ENCODE peak calls at places on chromosomes 16 and 17, in six cellular contexts. One of them, this sample, is unnamed. For H3K4me1, the result is how much of the 10 kb centered on the place peaks cover.

GRCh38 chr17:9902116-9902515 is 3.0 kb downstream of the RCVRN start:
- DNase-seq in ovary: no peak
- DNase-seq in right atrium auricular region: no peak
- DNase-seq in psoas muscle: no peak
- DNase-seq in tibial nerve: no peak
- DNase-seq in naive thymus-derived CD4-positive, alpha-beta T cell: no peak
- DNase-seq in this sample: no peak

GRCh38 chr17:45428954-45429337 is 3.7 kb downstream of the ARHGAP27 start:
- DNase-seq in ovary: no peak
- DNase-seq in right atrium auricular region: no peak
- DNase-seq in psoas muscle: no peak
- DNase-seq in tibial nerve: no peak
- DNase-seq in naive thymus-derived CD4-positive, alpha-beta T cell: no peak
- DNase-seq in this sample: no peak

GRCh38 chr16:15639061-15639568 is 3.8 kb downstream of the MARF1 start:
- DNase-seq in ovary: no peak
- DNase-seq in right atrium auricular region: no peak
- DNase-seq in psoas muscle: no peak
- DNase-seq in tibial nerve: no peak
- DNase-seq in naive thymus-derived CD4-positive, alpha-beta T cell: peak
- DNase-seq in this sample: no peak

GRCh38 chr17:67377727-67378443 is 804 bp downstream of the PITPNC1 start:
- DNase-seq in ovary: peak
- DNase-seq in right atrium auricular region: no peak
- DNase-seq in psoas muscle: peak
- DNase-seq in tibial nerve: no peak
- DNase-seq in naive thymus-derived CD4-positive, alpha-beta T cell: peak
- DNase-seq in this sample: no peak

GRCh38 chr16:64545769-64546168 is 576.1 kb downstream of the CDH11 start:
- DNase-seq in ovary: no peak
- DNase-seq in right atrium auricular region: no peak
- DNase-seq in psoas muscle: no peak
- DNase-seq in tibial nerve: no peak
- DNase-seq in naive thymus-derived CD4-positive, alpha-beta T cell: no peak
- DNase-seq in this sample: no peak

GRCh38 chr16:80460988-80461387 is 79.8 kb upstream of the DYNLRB2 start:
- DNase-seq in ovary: no peak
- DNase-seq in right atrium auricular region: no peak
- DNase-seq in psoas muscle: no peak
- DNase-seq in tibial nerve: no peak
- DNase-seq in naive thymus-derived CD4-positive, alpha-beta T cell: no peak
- DNase-seq in this sample: no peak

GRCh38 chr17:82808921-82809905 is 30.6 kb downstream of the ZNF750 start:
- DNase-seq in ovary: peak
- DNase-seq in right atrium auricular region: no peak
- DNase-seq in psoas muscle: no peak
- DNase-seq in tibial nerve: no peak
- DNase-seq in naive thymus-derived CD4-positive, alpha-beta T cell: no peak
- DNase-seq in this sample: no peak

GRCh38 chr17:1898332-1898731 is 68.5 kb downstream of the RPA1 start:
- DNase-seq in ovary: peak
- DNase-seq in right atrium auricular region: no peak
- DNase-seq in psoas muscle: no peak
- DNase-seq in tibial nerve: no peak
- DNase-seq in naive thymus-derived CD4-positive, alpha-beta T cell: no peak
- DNase-seq in this sample: no peak

GRCh38 chr16:85978291-85978775 is 79.4 kb downstream of the IRF8 start:
- DNase-seq in ovary: no peak
- DNase-seq in right atrium auricular region: no peak
- DNase-seq in psoas muscle: peak
- DNase-seq in tibial nerve: no peak
- DNase-seq in naive thymus-derived CD4-positive, alpha-beta T cell: no peak
- DNase-seq in this sample: no peak

GRCh38 chr16:1771072-1771863 is at the start of gene NME3:
- DNase-seq in ovary: peak
- DNase-seq in right atrium auricular region: peak
- DNase-seq in psoas muscle: peak
- DNase-seq in tibial nerve: peak
- DNase-seq in naive thymus-derived CD4-positive, alpha-beta T cell: peak
- DNase-seq in this sample: peak

GRCh38 chr16:3467182-3467581 is 23.7 kb downstream of the NAA60 start:
- DNase-seq in ovary: no peak
- DNase-seq in right atrium auricular region: no peak
- DNase-seq in psoas muscle: no peak
- DNase-seq in tibial nerve: no peak
- DNase-seq in naive thymus-derived CD4-positive, alpha-beta T cell: no peak
- DNase-seq in this sample: no peak

GRCh38 chr17:75679706-75680201 is 12.6 kb downstream of the SAP30BP start:
- DNase-seq in ovary: no peak
- DNase-seq in right atrium auricular region: no peak
- DNase-seq in psoas muscle: no peak
- DNase-seq in tibial nerve: peak
- DNase-seq in naive thymus-derived CD4-positive, alpha-beta T cell: no peak
- DNase-seq in this sample: no peak

GRCh38 chr17:48011405-48012150 is 26.0 kb downstream of the COPZ2 start:
- DNase-seq in ovary: no peak
- DNase-seq in right atrium auricular region: no peak
- DNase-seq in psoas muscle: no peak
- DNase-seq in tibial nerve: no peak
- DNase-seq in naive thymus-derived CD4-positive, alpha-beta T cell: peak
- DNase-seq in this sample: no peak

GRCh38 chr16:88382491-88383400 is at the start of gene ZNF469:
- DNase-seq in ovary: peak
- DNase-seq in right atrium auricular region: no peak
- DNase-seq in psoas muscle: peak
- DNase-seq in tibial nerve: no peak
- DNase-seq in naive thymus-derived CD4-positive, alpha-beta T cell: no peak
- DNase-seq in this sample: no peak

GRCh38 chr17:77585142-77585860 is 373.2 kb upstream of the TNRC6C start:
- DNase-seq in ovary: no peak
- DNase-seq in right atrium auricular region: no peak
- DNase-seq in psoas muscle: no peak
- DNase-seq in tibial nerve: no peak
- DNase-seq in naive thymus-derived CD4-positive, alpha-beta T cell: no peak
- DNase-seq in this sample: no peak

GRCh38 chr17:45110676-45111611 is 21.4 kb downstream of the PLCD3 start:
- DNase-seq in ovary: peak
- DNase-seq in right atrium auricular region: no peak
- DNase-seq in psoas muscle: peak
- DNase-seq in tibial nerve: no peak
- DNase-seq in naive thymus-derived CD4-positive, alpha-beta T cell: no peak
- DNase-seq in this sample: no peak

GRCh38 chr16:49837673-49838360 is 18.1 kb downstream of the ZNF423 start:
- DNase-seq in ovary: no peak
- DNase-seq in right atrium auricular region: no peak
- DNase-seq in psoas muscle: no peak
- DNase-seq in tibial nerve: no peak
- DNase-seq in naive thymus-derived CD4-positive, alpha-beta T cell: no peak
- DNase-seq in this sample: no peak

GRCh38 chr17:81397314-81398169 is 2.3 kb downstream of the BAHCC1 start:
- DNase-seq in ovary: no peak
- DNase-seq in right atrium auricular region: no peak
- DNase-seq in psoas muscle: peak
- DNase-seq in tibial nerve: no peak
- DNase-seq in naive thymus-derived CD4-positive, alpha-beta T cell: no peak
- DNase-seq in this sample: no peak

GRCh38 chr17:31560836-31561235 is 169.4 kb downstream of the RAB11FIP4 start:
- DNase-seq in ovary: no peak
- DNase-seq in right atrium auricular region: no peak
- DNase-seq in psoas muscle: no peak
- DNase-seq in tibial nerve: no peak
- DNase-seq in naive thymus-derived CD4-positive, alpha-beta T cell: no peak
- DNase-seq in this sample: no peak

GRCh38 chr16:67805718-67806427 is 487 bp downstream of the RANBP10 start:
- DNase-seq in ovary: peak
- DNase-seq in right atrium auricular region: no peak
- DNase-seq in psoas muscle: peak
- DNase-seq in tibial nerve: no peak
- DNase-seq in naive thymus-derived CD4-positive, alpha-beta T cell: no peak
- DNase-seq in this sample: no peak

GRCh38 chr17:77096570-77097214 is 44.1 kb upstream of the SEC14L1 start:
- DNase-seq in ovary: no peak
- DNase-seq in right atrium auricular region: peak
- DNase-seq in psoas muscle: no peak
- DNase-seq in tibial nerve: no peak
- DNase-seq in naive thymus-derived CD4-positive, alpha-beta T cell: peak
- DNase-seq in this sample: no peak

GRCh38 chr17:62618647-62619412 is 8.6 kb upstream of the MRC2 start:
- DNase-seq in ovary: no peak
- DNase-seq in right atrium auricular region: no peak
- DNase-seq in psoas muscle: peak
- DNase-seq in tibial nerve: no peak
- DNase-seq in naive thymus-derived CD4-positive, alpha-beta T cell: no peak
- DNase-seq in this sample: no peak

GRCh38 chr17:19239544-19239943 is 2.4 kb downstream of the EPN2 start:
- DNase-seq in ovary: peak
- DNase-seq in right atrium auricular region: no peak
- DNase-seq in psoas muscle: no peak
- DNase-seq in tibial nerve: no peak
- DNase-seq in naive thymus-derived CD4-positive, alpha-beta T cell: no peak
- DNase-seq in this sample: no peak

GRCh38 chr16:35431829-35432663 is 1972.6 kb downstream of the TP53TG3F start:
- DNase-seq in ovary: no peak
- DNase-seq in right atrium auricular region: no peak
- DNase-seq in psoas muscle: no peak
- DNase-seq in tibial nerve: no peak
- DNase-seq in naive thymus-derived CD4-positive, alpha-beta T cell: no peak
- DNase-seq in this sample: no peak

GRCh38 chr16:52721331-52721730 is 174.4 kb upstream of the TOX3 start:
- DNase-seq in ovary: no peak
- DNase-seq in right atrium auricular region: no peak
- DNase-seq in psoas muscle: no peak
- DNase-seq in tibial nerve: no peak
- DNase-seq in naive thymus-derived CD4-positive, alpha-beta T cell: no peak
- DNase-seq in this sample: no peak

GRCh38 chr16:66093217-66093616 is 273.3 kb upstream of the CDH5 start:
- DNase-seq in ovary: no peak
- DNase-seq in right atrium auricular region: no peak
- DNase-seq in psoas muscle: no peak
- DNase-seq in tibial nerve: no peak
- DNase-seq in naive thymus-derived CD4-positive, alpha-beta T cell: no peak
- DNase-seq in this sample: peak

GRCh38 chr17:56309897-56310296 is 156.6 kb downstream of the ANKFN1 start:
- DNase-seq in ovary: no peak
- DNase-seq in right atrium auricular region: no peak
- DNase-seq in psoas muscle: no peak
- DNase-seq in tibial nerve: no peak
- DNase-seq in naive thymus-derived CD4-positive, alpha-beta T cell: no peak
- DNase-seq in this sample: no peak

GRCh38 chr17:72682597-72682996 is 409.9 kb downstream of the SLC39A11 start:
- DNase-seq in ovary: no peak
- DNase-seq in right atrium auricular region: no peak
- DNase-seq in psoas muscle: no peak
- DNase-seq in tibial nerve: no peak
- DNase-seq in naive thymus-derived CD4-positive, alpha-beta T cell: no peak
- DNase-seq in this sample: no peak
- H3K4me1 ChIP-seq in ovary: under half
- H3K4me1 ChIP-seq in right atrium auricular region: under half
- H3K4me1 ChIP-seq in psoas muscle: under half
- H3K4me1 ChIP-seq in tibial nerve: under half
- H3K4me1 ChIP-seq in naive thymus-derived CD4-positive, alpha-beta T cell: under half
- H3K4me1 ChIP-seq in this sample: under half

DNA sequence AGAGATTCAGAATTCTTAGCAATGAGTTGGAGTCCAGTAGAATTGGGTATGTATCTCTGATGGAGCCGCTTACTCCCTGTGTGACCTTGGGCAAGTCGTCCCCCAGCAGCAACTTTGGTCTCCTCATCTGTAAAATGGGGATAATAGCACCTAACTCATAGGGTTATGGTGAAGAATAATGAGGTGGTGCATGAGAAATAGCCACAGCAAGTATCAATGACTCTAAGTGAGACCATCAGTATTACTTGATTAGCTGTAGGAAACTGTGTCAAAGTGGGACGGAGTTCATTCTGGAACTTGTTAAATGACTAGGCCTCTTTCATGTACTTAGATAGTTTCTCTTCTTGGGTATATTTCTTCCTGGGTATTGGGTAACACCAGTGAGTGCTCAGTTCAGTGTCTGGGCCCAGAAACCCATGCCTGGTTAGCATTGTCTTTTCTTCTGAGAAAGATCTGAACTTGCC is 6.4 kb downstream of the PRKCB start:
- DNase-seq in ovary: no peak
- DNase-seq in right atrium auricular region: no peak
- DNase-seq in psoas muscle: no peak
- DNase-seq in tibial nerve: no peak
- DNase-seq in naive thymus-derived CD4-positive, alpha-beta T cell: no peak
- DNase-seq in this sample: no peak
- H3K4me1 ChIP-seq in ovary: under half
- H3K4me1 ChIP-seq in right atrium auricular region: under half
- H3K4me1 ChIP-seq in psoas muscle: under half
- H3K4me1 ChIP-seq in tibial nerve: under half
- H3K4me1 ChIP-seq in naive thymus-derived CD4-positive, alpha-beta T cell: under half
- H3K4me1 ChIP-seq in this sample: under half

GRCh38 chr17:40111221-40112128 is 10.3 kb upstream of the MSL1 start:
- DNase-seq in ovary: peak
- DNase-seq in right atrium auricular region: peak
- DNase-seq in psoas muscle: peak
- DNase-seq in tibial nerve: peak
- DNase-seq in naive thymus-derived CD4-positive, alpha-beta T cell: peak
- DNase-seq in this sample: peak
- H3K4me1 ChIP-seq in ovary: under half
- H3K4me1 ChIP-seq in right atrium auricular region: under half
- H3K4me1 ChIP-seq in psoas muscle: half or more
- H3K4me1 ChIP-seq in tibial nerve: half or more
- H3K4me1 ChIP-seq in naive thymus-derived CD4-positive, alpha-beta T cell: half or more
- H3K4me1 ChIP-seq in this sample: half or more

GRCh38 chr17:38889745-38890409 is 20.0 kb downstream of the LASP1 start:
- DNase-seq in ovary: no peak
- DNase-seq in right atrium auricular region: no peak
- DNase-seq in psoas muscle: no peak
- DNase-seq in tibial nerve: no peak
- DNase-seq in naive thymus-derived CD4-positive, alpha-beta T cell: no peak
- DNase-seq in this sample: no peak

GRCh38 chr17:38891441-38891840 is 21.6 kb downstream of the LASP1 start:
- DNase-seq in ovary: no peak
- DNase-seq in right atrium auricular region: no peak
- DNase-seq in psoas muscle: no peak
- DNase-seq in tibial nerve: no peak
- DNase-seq in naive thymus-derived CD4-positive, alpha-beta T cell: peak
- DNase-seq in this sample: no peak

GRCh38 chr17:38892083-38892482 is 22.2 kb downstream of the LASP1 start:
- DNase-seq in ovary: no peak
- DNase-seq in right atrium auricular region: no peak
- DNase-seq in psoas muscle: no peak
- DNase-seq in tibial nerve: no peak
- DNase-seq in naive thymus-derived CD4-positive, alpha-beta T cell: no peak
- DNase-seq in this sample: no peak

GRCh38 chr17:38888842-38889241 is 19.0 kb downstream of the LASP1 start:
- DNase-seq in ovary: no peak
- DNase-seq in right atrium auricular region: no peak
- DNase-seq in psoas muscle: no peak
- DNase-seq in tibial nerve: no peak
- DNase-seq in naive thymus-derived CD4-positive, alpha-beta T cell: no peak
- DNase-seq in this sample: no peak

DNA sequence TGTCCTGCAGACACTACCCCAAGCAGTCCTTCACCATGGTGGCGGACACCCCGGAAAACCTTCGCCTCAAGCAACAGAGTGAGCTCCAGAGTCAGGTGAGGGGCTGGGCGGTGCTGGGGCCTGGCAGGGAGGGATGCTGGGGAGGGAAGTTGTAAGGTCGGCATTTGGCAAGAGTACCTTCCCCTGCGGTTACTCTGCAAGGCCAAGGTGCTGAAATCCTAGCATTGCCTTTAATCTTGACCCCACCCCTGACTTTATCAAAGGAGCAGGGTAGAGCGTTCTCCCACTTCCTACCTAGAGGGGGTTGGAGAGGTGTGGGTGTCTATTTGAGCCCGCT is 20.5 kb downstream of the LASP1 start:
- DNase-seq in ovary: no peak
- DNase-seq in right atrium auricular region: no peak
- DNase-seq in psoas muscle: no peak
- DNase-seq in tibial nerve: no peak
- DNase-seq in naive thymus-derived CD4-positive, alpha-beta T cell: no peak
- DNase-seq in this sample: no peak
- H3K4me1 ChIP-seq in ovary: under half
- H3K4me1 ChIP-seq in right atrium auricular region: under half
- H3K4me1 ChIP-seq in psoas muscle: under half
- H3K4me1 ChIP-seq in tibial nerve: under half
- H3K4me1 ChIP-seq in naive thymus-derived CD4-positive, alpha-beta T cell: half or more
- H3K4me1 ChIP-seq in this sample: under half